ENCODE peak calls at places on chromosome 5, in seven cellular contexts. K is NCI-H1417, J is epithelial cell of proximal tubule, U is COR-L47, A is NCI-H345, I is RPMI7951, R is head of caudate nucleus. T is an unnamed sample.

GRCh38 chr5:116830079-116830478 is 255.5 kb upstream of the SEMA6A start:
- DNase-seq in A (no peak), R (peak; percentile 23), J (no peak), K (no peak), I (no peak), U (no peak), T (no peak)

GRCh38 chr5:113871972-113872371 is 358.5 kb downstream of the YTHDC2 start:
- DNase-seq in K (no peak), U (no peak), A (no peak), I (no peak), J (no peak), R (no peak), T (no peak)

GRCh38 chr5:115471674-115472073 is 72.9 kb downstream of the FEM1C start:
- DNase-seq in K (no peak), I (peak; percentile 86), U (no peak), J (no peak), A (no peak), R (peak; percentile 29), T (no peak)

GRCh38 chr5:10475931-10476687 is 34.4 kb downstream of the ROPN1L start:
- DNase-seq in R (no peak), A (no peak), J (no peak), U (no peak), K (no peak), I (no peak), T (no peak)

GRCh38 chr5:117889592-117889991 is 1098.8 kb downstream of the DTWD2 start:
- DNase-seq in I (peak; percentile 38), J (peak; percentile 38), U (no peak), R (no peak), K (no peak), A (no peak), T (no peak)

GRCh38 chr5:83844320-83845068 is 123.8 kb upstream of the HAPLN1 start:
- DNase-seq in I (peak; percentile 77), U (no peak), J (no peak), K (no peak), A (no peak), R (no peak), T (no peak)

GRCh38 chr5:157917909-157918809 is 59.2 kb upstream of the CLINT1 start:
- DNase-seq in I (peak; percentile 62), R (peak; percentile 19), K (peak; percentile 21), A (peak; percentile 53), J (peak; percentile 50), U (peak; percentile 61), T (no peak)

GRCh38 chr5:165786073-165786472 is 2280.7 kb downstream of the MAT2B start:
- DNase-seq in J (no peak), U (no peak), R (no peak), A (no peak), I (no peak), K (no peak), T (no peak)

GRCh38 chr5:9052421-9052820 is 493.5 kb downstream of the SEMA5A start:
- DNase-seq in K (peak; percentile 21), J (no peak), I (no peak), R (no peak), A (no peak), U (no peak), T (no peak)

T was measured in globus pallidus.